ENCODE peak calls at places on chromosomes 13 and 19, in four cellular contexts. O is neural crest cell, F is cardiac fibroblast, K is tibial nerve. D is an unnamed sample.

GRCh38 chr13:78409172-78409571 is 194.2 kb downstream of the POU4F1 start:
- DNase-seq in F (no peak), O (no peak), K (no peak), D (no peak)

GRCh38 chr19:4374451-4375163 is 25.7 kb downstream of the SH3GL1 start:
- DNase-seq in F (peak), O (no peak), K (peak), D (no peak)

GRCh38 chr19:9043524-9043923 is 33.3 kb upstream of the MUC16 start:
- DNase-seq in F (no peak), K (no peak), O (no peak), D (no peak)

GRCh38 chr13:60627071-60627686 is 230.2 kb downstream of the TDRD3 start:
- DNase-seq in F (peak), K (no peak), O (peak), D (no peak)

GRCh38 chr19:12841094-12841493 is 2.8 kb downstream of the MAST1 start:
- DNase-seq in F (peak), O (peak), K (no peak), D (no peak)

GRCh38 chr19:32570081-32570785 is 10.8 kb upstream of the PDCD5 start:
- DNase-seq in K (no peak), F (peak), O (peak), D (peak)

GRCh38 chr13:46535002-46535401 is 18.0 kb upstream of the LRCH1 start:
- DNase-seq in O (no peak), K (no peak), F (no peak), D (no peak)

GRCh38 chr13:70108276-70108845 is at the start of gene KLHL1:
- DNase-seq in O (no peak), F (no peak), K (no peak), D (no peak)

GRCh38 chr19:10543420-10544241 is at the start of gene ATG4D:
- DNase-seq in O (peak), K (peak), F (peak), D (peak)

GRCh38 chr13:74406439-74406838 is 272.2 kb upstream of the KLF12 start:
- DNase-seq in O (no peak), K (no peak), F (peak), D (no peak)

GRCh38 chr13:46648166-46648607 is 95.2 kb downstream of the LRCH1 start:
- DNase-seq in F (peak), K (no peak), O (peak), D (no peak)

DNA sequence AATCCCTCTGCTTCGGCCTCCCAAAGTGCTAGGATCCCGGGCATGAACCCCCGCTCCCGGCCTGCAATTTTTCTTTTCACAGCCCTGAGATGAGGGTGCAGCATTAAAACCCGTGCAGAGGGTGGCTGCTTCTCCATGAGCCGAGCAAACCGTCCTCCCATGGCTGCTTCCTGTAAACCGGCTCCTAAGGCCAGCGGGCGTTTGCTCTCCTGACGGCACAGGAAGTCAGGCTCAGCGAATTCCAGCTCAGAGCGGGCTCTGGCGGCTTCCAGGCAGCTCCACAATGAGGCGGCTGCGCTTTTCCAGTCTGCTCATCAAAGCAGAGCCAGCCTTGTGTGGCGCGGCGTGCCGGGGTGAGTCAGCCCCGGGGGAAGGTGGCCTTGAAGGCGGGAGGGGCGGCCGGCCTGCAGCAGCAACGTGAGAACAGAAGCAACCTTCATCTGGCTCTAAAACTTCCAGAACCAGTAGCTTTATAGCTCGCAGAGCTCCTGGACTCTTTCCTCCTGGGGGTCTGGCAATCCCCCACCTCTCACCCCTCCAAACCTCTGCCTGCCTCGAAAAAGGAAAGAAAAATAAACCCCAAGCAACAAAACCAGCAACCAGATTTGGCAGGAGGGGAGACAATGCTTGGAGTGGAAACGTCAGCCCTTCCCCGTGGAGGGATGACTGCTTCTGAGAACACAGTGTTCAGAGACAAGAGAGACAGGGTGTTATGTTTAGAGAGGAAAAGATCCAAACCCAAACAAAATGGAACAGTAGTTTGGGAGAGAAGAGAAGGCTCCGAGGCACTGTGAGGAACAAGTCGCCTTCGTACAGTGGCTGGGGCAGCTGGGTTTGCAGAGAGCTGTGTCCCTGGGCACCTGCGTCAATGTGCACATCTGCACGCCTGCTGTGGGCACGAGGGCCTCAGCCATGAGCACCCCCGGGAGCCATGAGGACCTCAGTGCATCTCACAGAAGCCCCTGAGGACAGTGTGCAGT is 67.8 kb downstream of the GADD45B start:
- DNase-seq in O (peak), F (peak), K (peak), D (peak)
- TF ChIP-seq CTCF in O (no peak), F (peak), K (no peak), D (peak)

DNA sequence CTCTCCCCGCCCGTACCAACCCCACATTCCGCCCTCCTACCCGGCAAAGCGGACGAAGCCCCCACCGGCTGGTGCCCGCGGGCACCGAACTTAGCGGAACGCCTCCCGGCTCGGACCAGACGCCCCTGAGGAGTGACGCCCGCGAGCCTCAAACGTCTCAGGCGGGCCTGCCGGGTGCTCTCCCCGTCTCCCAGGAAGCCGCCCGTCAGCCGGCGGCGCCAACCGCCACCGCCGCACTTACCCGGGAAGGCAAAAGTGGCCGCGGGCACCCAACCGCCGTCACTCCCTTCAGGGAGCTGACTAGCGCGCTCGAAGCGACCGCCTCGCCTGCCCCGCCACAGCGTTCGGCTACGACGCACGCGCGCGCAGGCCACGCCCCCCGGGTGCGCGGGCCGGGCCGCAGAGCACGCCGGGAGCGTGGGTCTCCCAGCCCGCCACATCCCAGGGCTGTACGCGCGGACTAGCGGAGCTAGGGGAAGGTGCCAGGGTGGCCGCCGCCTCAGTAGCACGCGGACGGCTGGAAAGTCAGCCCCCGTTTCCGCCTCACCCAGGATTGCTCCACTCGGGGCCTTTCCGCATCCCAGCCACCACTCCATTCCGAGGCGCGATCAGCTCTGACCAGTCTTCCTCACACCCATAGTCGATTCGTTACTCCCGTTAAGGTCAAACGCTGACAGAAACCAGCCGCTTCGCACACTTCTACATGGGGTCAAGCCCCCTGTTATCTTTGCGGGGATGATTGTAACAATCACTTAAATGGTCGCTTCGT is at the start of gene TEX30:
- DNase-seq in K (peak), O (peak), F (peak), D (peak)
- TF ChIP-seq CTCF in K (peak), O (no peak), F (no peak), D (no peak)

GRCh38 chr13:63629591-63629990 is 2213.9 kb upstream of the PCDH20 start:
- DNase-seq in K (no peak), O (no peak), F (no peak), D (no peak)
- TF ChIP-seq CTCF in K (no peak), O (no peak), F (no peak), D (no peak)

DNA sequence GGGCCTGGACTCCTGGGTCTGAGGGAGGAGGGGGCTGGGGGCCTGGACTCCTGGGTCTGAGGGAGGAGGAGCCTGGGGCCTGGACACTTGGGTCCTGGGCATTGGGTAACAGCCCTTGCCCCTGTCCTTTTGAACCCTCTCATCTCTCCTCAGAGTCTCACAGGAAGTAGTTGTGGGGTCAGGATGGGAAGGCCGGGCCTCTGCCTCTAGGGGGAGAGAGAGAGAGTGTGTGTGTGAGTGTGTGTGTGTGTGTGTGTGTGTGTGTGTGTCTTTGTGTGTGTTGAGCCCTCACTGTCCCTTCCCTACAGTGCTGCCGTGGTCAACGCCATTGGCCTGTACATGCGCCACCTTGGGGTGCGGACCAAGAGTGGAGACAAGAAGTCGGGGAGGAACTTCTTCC is 10.9 kb downstream of the ARHGEF1 start:
- DNase-seq in O (no peak), K (no peak), F (peak), D (no peak)
- TF ChIP-seq CTCF in O (no peak), K (no peak), F (peak), D (no peak)